ENCODE peak calls at places on chromosome 6, in ten cellular contexts. P, Z, I, O, K, D, G, X, S and H are unnamed samples.

GRCh38 chr6:90123796-90124195 is 172.8 kb downstream of the BACH2 start:
- DNase-seq in O (no peak), K (peak), P (no peak), Z (no peak), I (no peak), X (no peak), D (no peak), S (no peak), G (no peak), H (no peak)

GRCh38 chr6:170209354-170210025 is 81.4 kb downstream of the DLL1 start:
- DNase-seq in K (no peak), G (no peak), Z (peak), S (no peak), I (peak), P (no peak), X (no peak), D (no peak), O (no peak), H (no peak)

GRCh38 chr6:123434186-123434585 is 202.6 kb downstream of the TRDN start:
- DNase-seq in P (no peak), D (no peak), O (no peak), Z (no peak), X (no peak), S (no peak), K (no peak), I (no peak), G (no peak), H (no peak)

GRCh38 chr6:14743465-14744211 is 502.2 kb upstream of the JARID2 start:
- DNase-seq in O (peak), P (no peak), D (no peak), S (peak), K (peak), X (no peak), G (no peak), Z (peak), I (peak), H (no peak)

GRCh38 chr6:73085362-73085975 is 139.8 kb downstream of the KHDC1L start:
- DNase-seq in S (no peak), I (no peak), D (no peak), O (no peak), Z (no peak), X (no peak), G (no peak), P (no peak), K (peak), H (no peak)

GRCh38 chr6:105196076-105196475 is 16.3 kb upstream of the POPDC3 start:
- DNase-seq in G (no peak), P (no peak), Z (no peak), S (no peak), D (no peak), K (no peak), X (no peak), I (no peak), O (no peak), H (no peak)

GRCh38 chr6:3797231-3798200 is 46.0 kb upstream of the PXDC1 start:
- DNase-seq in Z (no peak), S (peak), P (no peak), K (peak), O (peak), I (no peak), D (no peak), X (no peak), G (no peak), H (no peak)

GRCh38 chr6:112576421-112576820 is 229.3 kb downstream of the RFPL4B start:
- DNase-seq in I (no peak), D (no peak), X (no peak), G (no peak), S (no peak), Z (no peak), P (no peak), O (no peak), K (no peak), H (no peak)

GRCh38 chr6:20095436-20095835 is 116.8 kb downstream of the MBOAT1 start:
- DNase-seq in P (no peak), S (no peak), I (no peak), Z (no peak), X (no peak), O (no peak), K (no peak), G (no peak), D (no peak), H (no peak)

GRCh38 chr6:151723152-151723551 is 84.3 kb upstream of the ESR1 start:
- DNase-seq in Z (no peak), K (no peak), G (no peak), X (no peak), O (no peak), D (no peak), I (no peak), S (no peak), P (no peak), H (peak)

GRCh38 chr6:109008537-109008950 is 86.1 kb downstream of the SESN1 start:
- DNase-seq in P (no peak), D (no peak), X (no peak), Z (no peak), O (no peak), K (peak), G (no peak), S (no peak), I (no peak), H (no peak)

GRCh38 chr6:53768636-53769035 is 26.2 kb upstream of the LRRC1 start:
- DNase-seq in K (no peak), S (no peak), I (no peak), O (no peak), Z (no peak), D (no peak), X (no peak), G (no peak), P (no peak), H (no peak)

GRCh38 chr6:151443911-151444621 is 7.9 kb downstream of the RMND1 start:
- DNase-seq in I (no peak), K (no peak), S (no peak), O (no peak), G (no peak), X (no peak), D (no peak), P (no peak), Z (no peak), H (no peak)

GRCh38 chr6:107458687-107459282 is 579 bp downstream of the PDSS2 start:
- DNase-seq in D (peak), G (no peak), I (no peak), Z (peak), K (peak), P (peak), X (peak), S (no peak), O (no peak), H (peak)

GRCh38 chr6:37938909-37939308 is 119.4 kb downstream of the ZFAND3 start:
- DNase-seq in O (no peak), K (no peak), S (no peak), G (no peak), D (no peak), P (no peak), Z (no peak), I (no peak), X (no peak), H (no peak)

GRCh38 chr6:18684343-18684742 is 297.2 kb downstream of the RNF144B start:
- DNase-seq in S (no peak), O (no peak), K (no peak), D (no peak), I (no peak), Z (no peak), G (no peak), X (no peak), P (no peak), H (no peak)

GRCh38 chr6:18681828-18682503 is 294.8 kb downstream of the RNF144B start:
- DNase-seq in X (no peak), D (no peak), I (no peak), K (no peak), G (no peak), Z (no peak), P (no peak), O (no peak), S (no peak), H (no peak)

GRCh38 chr6:18680842-18681241 is 293.7 kb downstream of the RNF144B start:
- DNase-seq in Z (no peak), K (no peak), P (no peak), D (no peak), S (no peak), O (no peak), G (no peak), X (no peak), I (no peak), H (no peak)
- TF ChIP-seq CTCF in Z (no peak), K (no peak), P (no peak), D (peak), S (no peak), O (no peak), G (no peak), X (no peak), I (no peak), H (peak)

DNA sequence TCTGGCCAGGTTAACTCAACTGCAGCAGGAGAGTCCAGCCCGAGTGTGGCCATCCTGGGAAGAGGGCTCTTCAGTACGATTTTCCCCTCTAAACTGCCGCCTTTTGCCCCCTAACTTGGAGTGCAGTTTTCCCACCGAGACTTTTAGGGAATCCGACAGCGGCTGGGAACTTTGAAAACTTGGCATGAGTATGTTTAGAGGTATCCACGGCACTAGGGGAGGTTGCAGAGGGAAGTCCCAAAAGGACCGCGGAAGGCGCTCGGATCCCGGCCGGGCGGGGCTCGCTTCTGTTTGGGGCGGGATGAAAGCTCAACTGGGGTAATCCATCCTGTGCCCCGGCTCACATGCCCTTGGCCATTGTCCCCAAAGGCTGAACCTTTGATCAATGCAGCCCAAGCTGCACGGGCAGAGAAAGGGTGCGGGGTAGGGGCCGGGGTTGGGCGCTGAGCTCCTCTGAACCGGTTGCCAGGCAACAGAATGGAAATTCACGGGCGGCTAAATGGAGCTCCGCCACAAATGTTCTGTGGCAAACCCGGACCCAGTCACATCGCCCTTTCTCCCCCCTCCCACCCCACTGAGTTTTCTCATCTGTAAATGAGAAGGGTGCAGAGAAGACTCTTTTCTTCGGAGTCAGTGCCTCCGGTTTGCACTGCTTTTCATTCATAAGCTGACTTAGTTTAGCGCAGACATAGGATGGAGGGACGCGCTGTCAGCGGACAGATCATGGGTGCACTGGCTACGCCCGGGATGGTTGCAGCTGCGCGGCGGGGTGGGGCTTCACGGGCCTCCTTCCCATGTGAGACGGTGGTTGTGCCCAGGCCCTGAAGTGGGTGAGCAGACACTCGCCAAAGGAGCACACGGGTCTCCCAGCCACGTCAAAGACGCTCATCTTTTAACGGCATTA is 2.3 kb downstream of the BMP6 start:
- DNase-seq in G (no peak), D (peak), X (peak), I (no peak), O (no peak), P (peak), K (peak), Z (no peak), S (no peak), H (no peak)
- H3K4me3 ChIP-seq in G (peak), D (peak), X (peak), I (peak), O (peak), P (peak), K (peak), Z (peak), S (peak), H (peak)

DNA sequence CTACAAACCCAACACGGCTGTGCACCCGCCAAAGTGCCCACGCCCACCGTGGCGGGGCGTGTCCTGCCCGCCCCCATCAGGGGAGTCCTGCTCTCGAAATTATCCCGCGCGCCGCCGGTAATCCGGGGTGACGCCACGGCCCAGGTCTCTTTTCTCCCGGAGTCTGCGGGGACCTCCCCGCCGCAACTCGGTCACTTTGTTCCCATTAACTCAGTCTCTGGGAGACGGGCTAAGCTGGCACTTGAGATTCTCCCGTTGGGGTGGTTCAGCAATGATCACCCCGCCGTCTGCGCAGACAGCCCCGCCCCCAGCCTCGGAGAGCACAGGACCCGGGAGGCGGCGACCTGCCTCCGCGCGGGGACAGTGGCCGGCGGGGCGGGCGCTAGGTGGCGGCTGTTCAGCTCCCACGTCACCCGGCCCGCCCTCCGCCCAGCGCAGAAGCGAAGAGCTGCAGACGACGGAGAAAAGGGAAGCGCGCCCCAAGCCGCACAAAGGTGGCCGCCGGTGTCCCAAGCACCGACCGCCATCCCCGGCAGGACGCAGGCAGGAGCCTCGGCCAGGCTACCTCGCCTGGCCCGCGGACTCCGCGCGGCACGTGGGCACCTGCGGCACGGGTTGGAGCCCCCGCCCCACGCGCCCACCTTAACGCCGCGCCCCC is 31.5 kb downstream of the SF3B5 start:
- DNase-seq in Z (peak), K (peak), G (peak), D (peak), P (peak), X (peak), S (no peak), O (no peak), I (peak), H (peak)
- TF ChIP-seq CTCF in Z (no peak), K (peak), G (no peak), D (no peak), P (peak), X (no peak), S (no peak), O (no peak), I (peak), H (peak)

GRCh38 chr6:11788043-11788442 is 9.4 kb upstream of the ADTRP start:
- DNase-seq in G (no peak), X (no peak), D (no peak), I (no peak), K (no peak), S (no peak), O (no peak), P (no peak), Z (no peak), H (no peak)
- H3K4me3 ChIP-seq in G (no peak), X (no peak), D (no peak), I (no peak), K (no peak), S (no peak), O (no peak), P (no peak), Z (no peak), H (no peak)